ENCODE peak calls at places on chromosomes 12 and 14, in seven cellular contexts. P is lower lobe of right lung, J is upper lobe of right lung, I is neuronal stem cell, E is SJCRH30, C is lung, B is uterus. T is an unnamed sample.

GRCh38 chr14:29925736-29926135 is 1.9 kb downstream of the PRKD1 start:
- DNase-seq in P (no peak), J (no peak), I (no peak), E (no peak), C (no peak), B (no peak), T (no peak)

GRCh38 chr12:109115758-109116610 is at the start of gene ACACB:
- DNase-seq in P (peak; percentile 79), J (peak; percentile 83), I (no peak), E (peak; percentile 34), C (no peak), B (peak; percentile 67), T (no peak)

GRCh38 chr12:5797661-5798060 is 147.4 kb downstream of the ANO2 start:
- DNase-seq in P (no peak), J (no peak), I (no peak), E (no peak), C (no peak), B (no peak), T (no peak)

GRCh38 chr12:5043589-5044419 is at the start of gene KCNA5:
- DNase-seq in P (no peak), J (no peak), I (peak; percentile 37), E (no peak), C (no peak), B (no peak), T (peak; percentile 80)

GRCh38 chr14:86088156-86088555 is 558.2 kb downstream of the FLRT2 start:
- DNase-seq in P (no peak), J (no peak), I (no peak), E (no peak), C (no peak), B (no peak), T (no peak)

GRCh38 chr12:42024495-42024830 is 120.2 kb downstream of the GXYLT1 start:
- DNase-seq in P (no peak), J (no peak), I (no peak), E (no peak), C (no peak), B (no peak), T (no peak)

GRCh38 chr12:57899010-57899662 is 42.2 kb upstream of the ATP23 start:
- DNase-seq in P (no peak), J (peak; percentile 74), I (no peak), E (peak; percentile 1), C (no peak), B (peak; percentile 69), T (peak; percentile 92)

GRCh38 chr12:241266-241665 is 21.4 kb downstream of the SLC6A13 start:
- DNase-seq in P (no peak), J (no peak), I (no peak), E (no peak), C (no peak), B (no peak), T (no peak)

GRCh38 chr14:21940887-21941855 is 267.6 kb upstream of the OR4E1 start:
- DNase-seq in P (no peak), J (no peak), I (peak; percentile 12), E (peak; percentile 5), C (no peak), B (no peak), T (no peak)

GRCh38 chr12:70487440-70487839 is 121.3 kb downstream of the KCNMB4 start:
- DNase-seq in P (no peak), J (no peak), I (no peak), E (no peak), C (no peak), B (no peak), T (no peak)

DNA sequence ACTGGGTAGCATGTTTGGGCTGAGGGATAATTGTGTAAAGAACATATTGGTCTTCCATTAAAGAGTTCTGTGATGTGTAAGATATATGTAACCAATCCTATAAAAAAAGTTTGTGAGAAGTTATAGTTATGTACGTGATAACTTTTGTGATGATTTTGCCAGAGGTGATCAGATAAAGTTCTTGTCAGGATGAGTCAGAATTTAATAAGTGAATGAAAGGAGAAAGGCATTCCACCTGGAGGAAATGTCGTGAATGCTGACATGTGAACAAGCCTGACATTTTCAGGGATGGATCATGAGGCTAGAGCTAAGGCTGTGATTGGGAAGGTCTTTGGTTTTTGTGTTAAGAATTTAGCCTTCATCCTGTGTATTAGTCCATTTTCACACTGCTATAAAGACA is 241.5 kb downstream of the SNAPC1 start:
- DNase-seq in P (no peak), J (no peak), I (no peak), E (no peak), C (no peak), B (no peak), T (no peak)
- H3K9me3 ChIP-seq in P (no peaks in the 10 kb centered on the region), J (no peaks in the 10 kb centered on the region), I (no peaks in the 10 kb centered on the region), E (no peaks in the 10 kb centered on the region), C (no peaks in the 10 kb centered on the region), B (no peaks in the 10 kb centered on the region), T (no peaks in the 10 kb centered on the region)

DNA sequence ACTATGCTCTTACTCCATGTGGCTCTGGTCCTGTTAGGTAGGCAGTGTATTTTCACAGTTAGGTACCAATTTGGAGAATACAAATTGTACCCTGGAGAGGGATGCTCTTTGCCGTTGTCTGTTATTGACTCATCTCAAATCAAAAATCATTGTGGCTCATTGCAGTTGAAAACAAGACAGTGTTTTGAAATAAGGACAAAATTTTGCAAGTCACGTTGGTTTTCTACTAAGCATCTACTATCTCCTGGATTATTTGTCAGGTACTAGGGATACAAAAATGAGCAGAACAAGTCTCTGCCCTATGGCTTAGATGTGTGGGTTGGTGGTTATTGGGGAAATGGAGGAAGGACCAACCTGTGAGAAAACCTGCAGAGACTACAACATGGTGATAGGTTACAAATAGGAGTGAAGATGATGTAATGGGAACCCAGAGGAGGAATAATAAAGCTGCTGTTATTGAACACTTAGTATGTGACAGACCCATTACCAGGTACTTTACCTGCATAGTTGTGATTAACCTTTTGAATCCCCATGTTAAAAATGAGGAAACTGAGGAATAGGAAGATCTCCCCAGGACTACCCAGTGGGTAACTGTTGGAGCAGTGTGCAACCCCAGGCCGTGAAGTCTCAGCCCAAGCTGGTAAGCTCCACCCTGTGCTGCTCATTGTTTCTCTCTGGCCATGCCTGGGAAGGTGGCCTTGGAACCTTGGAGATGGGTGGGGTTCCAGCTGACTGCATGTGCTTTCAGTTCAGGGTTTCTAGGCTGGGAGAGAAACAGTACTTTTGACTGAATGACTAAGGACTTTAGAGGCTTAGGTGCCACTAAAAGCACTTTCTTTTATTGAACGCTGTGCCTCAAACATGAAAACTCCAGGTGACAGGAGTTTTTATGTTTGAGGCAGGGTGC is 72.9 kb upstream of the SRSF5 start:
- DNase-seq in P (no peak), J (no peak), I (no peak), E (no peak), C (no peak), B (no peak), T (no peak)
- H3K4me1 ChIP-seq in P (peaks cover 76% of the 10 kb centered on the region), J (peaks cover 69% of the 10 kb centered on the region), I (peaks cover 28% of the 10 kb centered on the region), E (peaks cover 30% of the 10 kb centered on the region), C (peaks cover 49% of the 10 kb centered on the region), B (peaks cover 4% of the 10 kb centered on the region), T (no peaks in the 10 kb centered on the region)

GRCh38 chr14:106378191-106378590 is 851.8 kb downstream of the TMEM121 start:
- DNase-seq in P (no peak), J (no peak), I (no peak), E (no peak), C (no peak), B (no peak), T (no peak)

GRCh38 chr14:106377432-106377831 is 851.0 kb downstream of the TMEM121 start:
- DNase-seq in P (no peak), J (no peak), I (no peak), E (no peak), C (no peak), B (no peak), T (no peak)

DNA sequence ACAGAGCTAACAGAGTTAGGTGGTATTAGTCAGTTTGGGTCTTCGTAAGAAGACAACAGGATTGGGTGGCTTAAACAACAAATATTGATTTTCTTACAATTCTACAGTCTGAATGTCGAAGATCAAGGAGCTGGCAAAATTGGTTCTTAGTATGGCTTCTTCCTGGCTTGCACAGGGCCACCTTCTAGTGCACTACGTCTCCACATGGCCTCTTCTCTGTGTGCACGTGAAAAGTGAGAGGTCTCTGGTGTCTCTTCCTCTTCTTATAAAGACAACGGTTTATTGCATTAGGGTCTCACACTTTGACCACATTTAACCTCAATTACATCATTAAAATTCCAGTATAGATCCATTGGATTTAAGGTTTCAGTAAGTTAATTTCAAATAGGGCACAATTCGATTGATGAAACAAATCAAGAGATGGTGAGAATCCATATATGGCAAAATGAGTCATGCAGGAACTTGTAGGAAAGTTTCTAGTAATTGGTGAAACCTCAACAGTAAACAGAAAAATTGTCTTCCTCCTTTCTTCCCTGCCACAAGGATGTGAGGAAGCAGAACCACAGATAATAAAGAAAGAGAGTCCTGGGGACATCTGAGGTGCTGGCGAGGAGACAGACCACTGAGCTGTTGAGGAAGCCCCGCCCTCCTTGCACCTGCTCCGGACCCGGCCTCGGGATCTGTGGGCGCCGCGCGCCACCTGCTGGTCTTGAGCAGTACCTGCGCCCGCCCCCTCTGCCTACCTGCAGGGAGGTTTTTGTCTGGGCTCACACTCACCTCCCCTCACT is 846.7 kb downstream of the TMEM121 start:
- DNase-seq in P (peak; percentile 77), J (peak; percentile 84), I (no peak), E (peak; percentile 60), C (peak; percentile 62), B (no peak), T (peak; percentile 74)
- H3K9me3 ChIP-seq in P (no peaks in the 10 kb centered on the region), J (no peaks in the 10 kb centered on the region), I (no peaks in the 10 kb centered on the region), E (no peaks in the 10 kb centered on the region), C (peaks cover 2% of the 10 kb centered on the region), B (no peaks in the 10 kb centered on the region), T (peaks cover 1% of the 10 kb centered on the region)

GRCh38 chr12:47223848-47224213 is 144.1 kb upstream of the AMIGO2 start:
- DNase-seq in P (no peak), J (no peak), I (no peak), E (peak; percentile 18), C (no peak), B (peak; percentile 29), T (peak; percentile 70)

GRCh38 chr12:47221256-47222023 is 141.7 kb upstream of the AMIGO2 start:
- DNase-seq in P (no peak), J (no peak), I (no peak), E (no peak), C (no peak), B (no peak), T (no peak)

GRCh38 chr12:47222592-47222959 is 142.8 kb upstream of the AMIGO2 start:
- DNase-seq in P (no peak), J (no peak), I (no peak), E (no peak), C (no peak), B (no peak), T (no peak)

GRCh38 chr12:47224563-47225133 is 144.9 kb upstream of the AMIGO2 start:
- DNase-seq in P (no peak), J (no peak), I (no peak), E (no peak), C (no peak), B (no peak), T (no peak)

DNA sequence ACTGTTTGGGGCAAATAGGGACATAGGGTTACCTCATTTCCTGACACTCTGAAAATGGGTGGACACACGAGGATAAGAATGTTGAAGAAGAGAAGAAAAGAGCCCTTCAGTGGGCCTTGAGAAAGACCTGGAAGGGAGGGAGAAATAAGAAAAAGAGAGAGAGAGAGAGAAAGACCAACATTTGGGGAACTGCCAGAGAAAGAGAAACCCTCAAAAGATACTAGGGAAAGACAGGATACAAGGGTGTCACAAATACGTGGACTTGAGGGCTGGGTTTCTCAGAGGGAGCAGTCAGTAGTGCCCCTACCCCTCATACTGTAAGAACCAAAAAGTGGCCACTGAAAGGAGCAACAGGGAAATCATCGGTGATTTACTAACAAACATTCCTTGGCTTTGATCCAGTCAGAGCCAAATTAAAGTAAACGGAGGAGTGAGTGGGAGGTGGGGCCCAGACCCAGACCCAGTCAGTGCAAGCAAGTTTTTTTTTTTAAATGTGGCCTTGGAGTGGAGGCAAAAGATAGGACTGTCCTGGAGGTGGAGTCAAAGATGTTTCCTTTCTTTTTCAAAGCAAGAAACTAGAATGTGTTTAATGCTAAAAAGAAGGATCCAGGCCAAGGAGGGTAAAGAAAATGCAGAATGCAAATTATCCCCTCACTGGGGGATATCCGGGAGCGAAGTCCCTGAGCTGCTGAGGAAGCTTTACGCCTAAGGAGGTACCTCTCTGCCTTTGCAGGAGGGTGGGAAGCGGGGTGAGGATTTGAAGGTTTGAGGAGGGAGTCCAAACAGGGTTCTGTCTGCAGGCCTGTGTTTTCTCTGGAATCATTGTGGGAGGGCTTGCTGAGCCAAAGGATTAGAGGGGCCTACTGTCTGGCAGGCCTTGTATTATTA is 143.4 kb upstream of the AMIGO2 start:
- DNase-seq in P (no peak), J (no peak), I (no peak), E (no peak), C (no peak), B (no peak), T (no peak)
- H3K4me1 ChIP-seq in P (peaks cover 26% of the 10 kb centered on the region), J (peaks cover 11% of the 10 kb centered on the region), I (peaks cover 9% of the 10 kb centered on the region), E (peaks cover 10% of the 10 kb centered on the region), C (peaks cover 4% of the 10 kb centered on the region), B (peaks cover 7% of the 10 kb centered on the region), T (no peaks in the 10 kb centered on the region)

T was measured in aorta.